ENCODE peak calls at places on chromosomes 12 and 14, in six cellular contexts. B, J, R, C, K and Q are unnamed samples.

GRCh38 chr12:3342051-3342450 is 149.0 kb upstream of the PRMT8 start:
- DNase-seq in B (no peak), J (peak), R (no peak), C (peak), K (peak), Q (peak)

GRCh38 chr12:87848248-87848868 is 180.8 kb downstream of the C12orf50 start:
- DNase-seq in B (no peak), J (peak), R (peak), C (peak), K (peak), Q (peak)

GRCh38 chr14:90703841-90704240 is 112.4 kb downstream of the TTC7B start:
- DNase-seq in B (no peak), J (no peak), R (no peak), C (no peak), K (no peak), Q (no peak)

GRCh38 chr12:26798013-26798412 is 35.0 kb downstream of the ITPR2 start:
- DNase-seq in B (no peak), J (no peak), R (no peak), C (peak), K (no peak), Q (peak)

GRCh38 chr14:75851574-75851866 is 130.3 kb downstream of the TGFB3 start:
- DNase-seq in B (no peak), J (no peak), R (no peak), C (no peak), K (no peak), Q (no peak)

GRCh38 chr12:79658221-79658620 is 32.5 kb downstream of the PAWR start:
- DNase-seq in B (no peak), J (no peak), R (no peak), C (peak), K (no peak), Q (peak)

GRCh38 chr14:64979336-64980074 is 7.2 kb upstream of the FNTB start:
- DNase-seq in B (peak), J (no peak), R (no peak), C (peak), K (no peak), Q (no peak)

GRCh38 chr12:33439587-33440011 is at the start of gene SYT10:
- DNase-seq in B (no peak), J (no peak), R (peak), C (no peak), K (peak), Q (no peak)

GRCh38 chr12:68772714-68773113 is 26.7 kb downstream of the SLC35E3 start:
- DNase-seq in B (no peak), J (no peak), R (peak), C (no peak), K (no peak), Q (no peak)

GRCh38 chr12:105076098-105076497 is 8.2 kb downstream of the ALDH1L2 start:
- DNase-seq in B (no peak), J (no peak), R (no peak), C (peak), K (no peak), Q (no peak)

GRCh38 chr14:39368261-39368959 is 63.8 kb downstream of the FBXO33 start:
- DNase-seq in B (peak), J (peak), R (peak), C (peak), K (peak), Q (peak)

GRCh38 chr12:82687020-82687951 is 580 bp downstream of the TMTC2 start:
- DNase-seq in B (peak), J (no peak), R (peak), C (peak), K (peak), Q (no peak)

GRCh38 chr14:67618617-67619063 is 1.1 kb upstream of the ARG2 start:
- DNase-seq in B (peak), J (peak), R (peak), C (peak), K (no peak), Q (peak)

GRCh38 chr14:92780444-92780843 is 13.7 kb upstream of the GOLGA5 start:
- DNase-seq in B (no peak), J (no peak), R (no peak), C (peak), K (no peak), Q (peak)

GRCh38 chr14:62101189-62101588 is 339.0 kb downstream of the SNAPC1 start:
- DNase-seq in B (no peak), J (no peak), R (no peak), C (no peak), K (no peak), Q (no peak)

GRCh38 chr12:3154006-3154405 is 76.8 kb downstream of the TSPAN9 start:
- DNase-seq in B (no peak), J (no peak), R (no peak), C (no peak), K (no peak), Q (no peak)

GRCh38 chr14:53872551-53873188 is 84.0 kb downstream of the BMP4 start:
- DNase-seq in B (no peak), J (no peak), R (no peak), C (no peak), K (no peak), Q (no peak)

GRCh38 chr14:63840981-63841380 is 11.8 kb upstream of the SYNE2 start:
- DNase-seq in B (no peak), J (no peak), R (peak), C (no peak), K (no peak), Q (no peak)

GRCh38 chr12:5708371-5708770 is 236.7 kb downstream of the ANO2 start:
- DNase-seq in B (no peak), J (no peak), R (no peak), C (no peak), K (no peak), Q (no peak)

GRCh38 chr14:101814869-101815268 is 53.4 kb downstream of the PPP2R5C start:
- DNase-seq in B (no peak), J (no peak), R (no peak), C (no peak), K (no peak), Q (no peak)

GRCh38 chr14:21095430-21096205 is 2.8 kb downstream of the ZNF219 start:
- DNase-seq in B (no peak), J (no peak), R (no peak), C (peak), K (no peak), Q (no peak)

GRCh38 chr12:104480826-104481457 is 24.2 kb downstream of the CHST11 start:
- DNase-seq in B (no peak), J (peak), R (no peak), C (peak), K (no peak), Q (no peak)

GRCh38 chr14:67514650-67515385 is 18.3 kb upstream of the PLEKHH1 start:
- DNase-seq in B (no peak), J (peak), R (peak), C (peak), K (peak), Q (no peak)